ENCODE peak calls at places on chromosomes 1 and 21, in five cellular contexts. A is K562, R is HCT116, O is GM12878, H is SK-N-SH. I is an unnamed sample.

GRCh38 chr1:22773981-22774471 is 63.4 kb downstream of the EPHB2 start:
- DNase-seq in A (no peak), R (no peak), O (no peak), H (no peak), I (no peak)

GRCh38 chr1:109930252-109930993 is 19.8 kb downstream of the CSF1 start:
- DNase-seq in A (no peak), R (no peak), O (no peak), H (no peak), I (no peak)

GRCh38 chr1:33099290-33100118 is 18.6 kb downstream of the AZIN2 start:
- DNase-seq in A (no peak), R (peak; percentile 90), O (peak; percentile 64), H (no peak), I (peak; percentile 98)

GRCh38 chr1:174414205-174414604 is 33.6 kb upstream of the GPR52 start:
- DNase-seq in A (no peak), R (no peak), O (no peak), H (no peak), I (no peak)

GRCh38 chr21:36126166-36126565 is 8.7 kb upstream of the CBR3 start:
- DNase-seq in A (no peak), R (no peak), O (no peak), H (no peak), I (peak; percentile 25)

GRCh38 chr1:169563019-169563615 is 23.2 kb downstream of the F5 start:
- DNase-seq in A (no peak), R (no peak), O (no peak), H (no peak), I (no peak)

GRCh38 chr1:96416111-96416595 is 305.4 kb upstream of the PTBP2 start:
- DNase-seq in A (no peak), R (no peak), O (no peak), H (peak; percentile 41), I (no peak)

GRCh38 chr1:195332102-195332501 is 1276.1 kb downstream of the KCNT2 start:
- DNase-seq in A (no peak), R (no peak), O (no peak), H (no peak), I (no peak)

GRCh38 chr1:30761312-30762151 is 4.0 kb upstream of the LAPTM5 start:
- DNase-seq in A (peak; percentile 57), R (no peak), O (no peak), H (no peak), I (no peak)

GRCh38 chr1:39902121-39902807 is 547 bp upstream of the MYCL start:
- DNase-seq in A (peak; percentile 90), R (peak; percentile 70), O (no peak), H (peak; percentile 85), I (peak; percentile 59)

GRCh38 chr1:47175227-47175934 is 14.5 kb downstream of the PDZK1IP1 start:
- DNase-seq in A (peak; percentile 82), R (peak; percentile 56), O (no peak), H (peak; percentile 72), I (peak; percentile 75)

GRCh38 chr1:246971969-246972368 is 35.9 kb downstream of the ZNF695 start:
- DNase-seq in A (no peak), R (no peak), O (no peak), H (no peak), I (no peak)

GRCh38 chr1:173866462-173866861 is 1.3 kb downstream of the GAS5 start:
- DNase-seq in A (no peak), R (no peak), O (no peak), H (no peak), I (no peak)

GRCh38 chr1:175198332-175198731 is 5.8 kb upstream of the KIAA0040 start:
- DNase-seq in A (no peak), R (no peak), O (no peak), H (no peak), I (no peak)

GRCh38 chr21:18622383-18622782 is 218.8 kb upstream of the TMPRSS15 start:
- DNase-seq in A (no peak), R (no peak), O (no peak), H (no peak), I (no peak)

GRCh38 chr1:233707906-233708292 is 94.0 kb downstream of the KCNK1 start:
- DNase-seq in A (no peak), R (no peak), O (no peak), H (no peak), I (no peak)

GRCh38 chr1:47785561-47786271 is 211.5 kb downstream of the TRABD2B start:
- DNase-seq in A (no peak), R (no peak), O (no peak), H (peak; percentile 61), I (no peak)

GRCh38 chr1:18895317-18895716 is 7.0 kb downstream of the ALDH4A1 start:
- DNase-seq in A (peak; percentile 41), R (no peak), O (no peak), H (peak; percentile 50), I (no peak)

GRCh38 chr1:211376807-211377206 is 50.2 kb downstream of the TRAF5 start:
- DNase-seq in A (no peak), R (no peak), O (no peak), H (no peak), I (no peak)

GRCh38 chr1:30919025-30919881 is 10.7 kb upstream of the SDC3 start:
- DNase-seq in A (peak; percentile 72), R (no peak), O (no peak), H (no peak), I (no peak)

GRCh38 chr1:54053745-54054437 is 483 bp downstream of the TCEANC2 start:
- DNase-seq in A (no peak), R (no peak), O (no peak), H (no peak), I (no peak)
- TF ChIP-seq JUND in A (no peak), R (no peak), O (no peak), H (no peak), I (no peak)

GRCh38 chr1:77313491-77313890 is 31.7 kb downstream of the AK5 start:
- DNase-seq in A (peak; percentile 8), R (peak; percentile 33), O (no peak), H (peak; percentile 12), I (peak; percentile 67)
- TF ChIP-seq JUND in A (no peak), R (no peak), O (no peak), H (no peak), I (no peak)

DNA sequence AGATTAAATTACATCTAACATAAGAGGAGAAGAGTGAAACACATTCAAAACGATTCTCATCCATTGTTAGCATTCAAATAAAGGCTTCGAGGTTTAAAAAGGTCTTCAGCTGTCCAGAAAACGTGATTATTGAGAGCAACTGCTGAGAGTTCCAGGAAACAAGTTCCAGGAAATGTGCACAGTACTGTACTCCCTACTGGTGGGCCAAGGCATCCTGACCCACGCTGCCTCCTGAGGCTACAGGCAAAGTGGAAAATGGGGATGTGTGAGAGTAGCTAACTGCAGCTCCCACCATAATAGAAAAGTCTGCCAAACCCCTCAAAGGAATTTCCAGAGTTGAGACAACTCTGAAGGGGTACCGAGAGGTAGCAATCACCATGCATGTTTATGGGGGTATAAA is 2.0 kb downstream of the VAV3 start:
- DNase-seq in A (no peak), R (no peak), O (no peak), H (no peak), I (no peak)
- TF ChIP-seq JUND in A (no peak), R (no peak), O (no peak), H (no peak), I (no peak)

GRCh38 chr1:182303778-182304177 is 87.8 kb downstream of the GLUL start:
- DNase-seq in A (no peak), R (no peak), O (peak; percentile 33), H (no peak), I (no peak)
- TF ChIP-seq JUND in A (no peak), R (no peak), O (no peak), H (no peak), I (no peak)

DNA sequence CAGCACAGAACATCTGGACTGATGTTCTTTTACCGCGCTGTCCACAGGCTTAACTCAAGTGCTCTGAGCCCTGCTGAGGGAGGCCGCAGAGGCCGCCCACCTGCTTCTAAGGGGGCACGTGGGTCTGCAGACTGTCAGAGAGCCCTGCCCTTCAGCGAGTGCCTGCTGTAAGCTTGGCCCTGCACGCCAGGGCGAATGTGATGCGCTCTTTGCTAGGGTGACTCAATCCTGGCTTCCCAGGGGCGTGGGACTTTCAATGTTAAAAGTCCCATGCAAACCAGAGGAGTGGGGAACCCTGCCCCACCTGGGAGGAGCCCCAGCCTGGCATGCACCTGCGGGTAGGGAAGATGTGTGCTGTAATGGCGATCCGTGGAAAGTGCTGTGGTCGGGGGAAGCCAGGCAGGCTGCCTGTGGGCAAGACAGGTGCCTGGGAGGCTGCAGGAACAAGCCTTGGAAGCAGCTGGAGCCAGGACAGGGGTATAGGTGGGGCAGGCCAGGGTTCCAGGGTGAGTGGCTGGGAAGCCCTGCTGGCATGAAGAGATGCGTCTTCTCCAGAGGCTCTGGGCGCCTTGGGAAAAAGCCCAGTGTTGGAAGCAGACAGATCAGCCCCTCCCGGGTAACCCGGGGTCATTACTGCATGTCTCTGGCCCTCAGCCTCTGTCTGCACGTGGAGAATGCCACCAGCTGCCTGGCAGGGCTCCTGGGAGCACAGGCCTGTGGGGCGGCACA is 592 bp upstream of the PANK4 start:
- DNase-seq in A (no peak), R (no peak), O (peak; percentile 51), H (no peak), I (no peak)
- TF ChIP-seq JUND in A (no peak), R (no peak), O (no peak), H (no peak), I (no peak)

DNA sequence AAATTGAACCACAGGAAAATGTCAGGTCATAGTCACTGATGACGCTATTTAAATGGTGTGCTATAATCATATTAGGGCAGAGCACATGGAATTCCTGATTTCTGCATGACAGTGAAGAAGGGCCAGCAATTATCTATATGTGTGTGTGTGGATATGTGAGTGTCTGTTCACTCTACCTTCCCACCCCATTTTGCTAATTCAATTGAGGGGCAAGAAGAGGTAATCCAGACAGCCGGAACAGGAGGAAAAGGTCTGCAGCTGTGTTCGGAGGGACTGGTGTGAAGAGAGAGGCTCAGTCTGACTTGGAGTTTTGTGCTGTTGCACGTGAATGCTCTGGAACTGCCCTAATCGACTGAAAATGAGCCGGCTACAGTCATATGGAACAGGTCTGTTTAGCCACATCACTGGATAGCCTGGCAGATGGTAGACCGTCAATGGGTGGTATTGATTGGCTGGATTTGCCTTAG is 5.1 kb upstream of the ELAVL4 start:
- DNase-seq in A (no peak), R (no peak), O (no peak), H (peak; percentile 69), I (no peak)
- TF ChIP-seq JUND in A (no peak), R (no peak), O (no peak), H (no peak), I (no peak)

DNA sequence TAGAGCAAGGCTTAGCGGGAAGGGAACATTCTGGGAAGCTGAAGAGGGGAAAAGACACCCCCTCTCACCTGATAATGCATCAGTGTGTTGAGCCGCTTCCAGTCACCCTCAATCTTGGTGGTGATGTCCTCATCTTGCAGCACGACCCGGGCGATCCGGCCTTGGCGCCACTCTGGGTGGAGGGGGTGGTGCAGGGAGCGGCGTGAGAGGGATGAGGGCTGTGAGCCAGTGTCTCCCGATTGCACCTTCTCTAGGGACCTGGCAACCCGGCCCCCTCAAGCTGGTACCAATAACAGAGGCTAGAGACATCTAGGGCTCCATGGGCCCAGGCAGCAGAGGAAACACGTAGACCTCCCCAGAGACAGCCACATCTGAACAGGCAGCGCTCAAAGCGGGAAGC is 127.4 kb upstream of the CD34 start:
- DNase-seq in A (no peak), R (no peak), O (no peak), H (no peak), I (no peak)
- TF ChIP-seq JUND in A (no peak), R (no peak), O (no peak), H (no peak), I (no peak)

GRCh38 chr1:116764466-116764896 is 10.3 kb downstream of the CD2 start:
- DNase-seq in A (no peak), R (no peak), O (peak; percentile 37), H (no peak), I (no peak)
- TF ChIP-seq JUND in A (no peak), R (no peak), O (no peak), H (no peak), I (no peak)

GRCh38 chr1:205041998-205042910 is 758 bp upstream of the CNTN2 start:
- DNase-seq in A (no peak), R (no peak), O (no peak), H (peak; percentile 84), I (no peak)
- TF ChIP-seq JUND in A (no peak), R (no peak), O (no peak), H (no peak), I (no peak)